ENCODE peak calls at places on chromosomes 6 and 20, in seven cellular contexts. G, S, W, K, L, V and M are unnamed samples.

GRCh38 chr6:34358389-34358906 is 34.0 kb downstream of the NUDT3 start:
- DNase-seq in W (peak), V (peak), K (no peak), S (no peak), G (no peak), L (no peak), M (no peak)

GRCh38 chr6:25882066-25882496 is 8.0 kb upstream of the SLC17A3 start:
- DNase-seq in V (no peak), K (peak), W (peak), G (peak), S (peak), L (no peak), M (peak)

GRCh38 chr6:130359736-130360135 is 6.1 kb upstream of the TMEM200A start:
- DNase-seq in L (no peak), W (no peak), V (peak), K (no peak), G (no peak), S (no peak), M (no peak)

GRCh38 chr6:23510778-23511510 is 615.1 kb upstream of the NRSN1 start:
- DNase-seq in S (no peak), K (no peak), G (no peak), V (no peak), W (no peak), L (no peak), M (no peak)

GRCh38 chr20:44028868-44029847 is 114.5 kb downstream of the TOX2 start:
- DNase-seq in W (no peak), L (peak), G (no peak), V (no peak), S (no peak), K (no peak), M (no peak)

GRCh38 chr6:106913111-106913510 is 61.4 kb downstream of the CD24 start:
- DNase-seq in L (no peak), K (no peak), V (no peak), S (no peak), W (no peak), G (no peak), M (no peak)

GRCh38 chr6:96939019-96939805 is 14.7 kb downstream of the KLHL32 start:
- DNase-seq in W (no peak), L (no peak), V (peak), K (no peak), G (no peak), S (no peak), M (no peak)

GRCh38 chr6:144310761-144311160 is 25.6 kb downstream of the UTRN start:
- DNase-seq in G (no peak), W (no peak), K (no peak), V (no peak), S (no peak), L (no peak), M (no peak)

GRCh38 chr20:54292186-54292585 is 84.3 kb downstream of the PFDN4 start:
- DNase-seq in V (no peak), S (no peak), W (no peak), K (no peak), L (no peak), G (no peak), M (no peak)

GRCh38 chr6:162181741-162182401 is 545.7 kb downstream of the PRKN start:
- DNase-seq in L (no peak), G (no peak), W (no peak), K (no peak), V (no peak), S (no peak), M (no peak)

GRCh38 chr6:159691963-159692287 is 1.1 kb downstream of the SOD2 start:
- DNase-seq in K (no peak), V (no peak), G (no peak), L (no peak), W (no peak), S (no peak), M (no peak)

GRCh38 chr6:75205776-75206334 is at the start of gene COL12A1:
- DNase-seq in G (peak), V (peak), S (no peak), W (peak), K (peak), L (no peak), M (no peak)

GRCh38 chr6:157763129-157763893 is 59.7 kb upstream of the SNX9 start:
- DNase-seq in S (peak), L (no peak), W (no peak), G (no peak), V (peak), K (peak), M (no peak)

GRCh38 chr6:136066005-136066404 is 184.1 kb downstream of the MTFR2 start:
- DNase-seq in K (no peak), S (no peak), W (no peak), V (no peak), L (no peak), G (no peak), M (no peak)

GRCh38 chr6:16446241-16446640 is 207.9 kb downstream of the GMPR start:
- DNase-seq in L (no peak), K (no peak), W (no peak), G (no peak), S (no peak), V (peak), M (no peak)

GRCh38 chr6:134373282-134373922 is 55.5 kb upstream of the SGK1 start:
- DNase-seq in K (peak), G (peak), V (peak), W (peak), L (no peak), S (no peak), M (no peak)

GRCh38 chr6:38353310-38354032 is 286.3 kb downstream of the BTBD9 start:
- DNase-seq in G (no peak), W (no peak), K (no peak), S (no peak), L (no peak), V (no peak), M (no peak)

GRCh38 chr6:129175066-129175465 is 292.1 kb downstream of the LAMA2 start:
- DNase-seq in S (no peak), V (no peak), K (no peak), G (no peak), L (no peak), W (no peak), M (no peak)

GRCh38 chr6:142570221-142570671 is 268.4 kb downstream of the ADGRG6 start:
- DNase-seq in G (no peak), L (no peak), K (no peak), V (peak), W (no peak), S (no peak), M (no peak)

GRCh38 chr6:148535976-148536375 is 193.3 kb downstream of the SASH1 start:
- DNase-seq in W (no peak), V (peak), K (no peak), L (no peak), S (no peak), G (no peak), M (no peak)

GRCh38 chr6:105042648-105043047 is 85.7 kb downstream of the LIN28B start:
- DNase-seq in G (no peak), K (no peak), L (no peak), W (no peak), V (no peak), S (no peak), M (no peak)

GRCh38 chr20:38136421-38137245 is 28.4 kb downstream of the TGM2 start:
- DNase-seq in S (no peak), W (no peak), K (peak), L (no peak), G (peak), V (no peak), M (no peak)

GRCh38 chr20:15643713-15644112 is 929.5 kb downstream of the KIF16B start:
- DNase-seq in K (no peak), W (no peak), V (no peak), G (no peak), L (no peak), S (no peak), M (no peak)

GRCh38 chr20:58571942-58572666 is 56.9 kb upstream of the APCDD1L start:
- DNase-seq in S (no peak), L (no peak), G (no peak), V (peak), W (no peak), K (no peak), M (no peak)

GRCh38 chr6:110390404-110390803 is 25.0 kb downstream of the DDO start:
- DNase-seq in V (no peak), W (no peak), G (no peak), K (no peak), S (no peak), L (no peak), M (no peak)

GRCh38 chr6:45411959-45412358 is 34.2 kb upstream of the SUPT3H start:
- DNase-seq in G (no peak), V (no peak), L (no peak), K (no peak), S (no peak), W (no peak), M (no peak)

GRCh38 chr6:135972586-135972985 is 121.1 kb downstream of the PDE7B start:
- DNase-seq in L (no peak), K (no peak), G (no peak), W (no peak), S (no peak), V (no peak), M (no peak)

GRCh38 chr6:167238169-167238693 is 52.9 kb upstream of the UNC93A start:
- DNase-seq in S (no peak), K (no peak), V (no peak), L (no peak), W (no peak), G (no peak), M (no peak)

GRCh38 chr6:170100046-170100445 is 190.8 kb downstream of the DLL1 start:
- DNase-seq in V (no peak), L (no peak), G (peak), S (no peak), W (no peak), K (no peak), M (no peak)